ENCODE peak calls at places on chromosomes 3 and 15, in five cellular contexts. P is endothelial cell of umbilical vein, F is neuronal stem cell, S is body of pancreas, K is colonic mucosa. G is an unnamed sample.

GRCh38 chr15:80202641-80203360 is 49.2 kb downstream of the CTXND1 start:
- DNase-seq in P (no peak), K (no peak), S (no peak), F (no peak), G (no peak)

GRCh38 chr3:40152482-40153133 is 156.9 kb upstream of the EIF1B start:
- DNase-seq in P (no peak), K (no peak), S (no peak), F (no peak), G (no peak)

GRCh38 chr3:183098538-183099025 is 714 bp downstream of the MCCC1 start:
- DNase-seq in S (no peak), F (no peak), P (no peak), K (no peak), G (no peak)

GRCh38 chr3:5149306-5149880 is 27.3 kb downstream of the ARL8B start:
- DNase-seq in F (no peak), S (no peak), K (no peak), P (no peak), G (no peak)

GRCh38 chr3:20462226-20462625 is 276.2 kb upstream of the SGO1 start:
- DNase-seq in K (no peak), F (no peak), S (no peak), P (no peak), G (no peak)

GRCh38 chr3:15486979-15487378 is 34.5 kb downstream of the COLQ start:
- DNase-seq in F (no peak), P (no peak), K (no peak), S (no peak), G (no peak)

GRCh38 chr15:97037080-97037479 is 706.6 kb downstream of the NR2F2 start:
- DNase-seq in F (no peak), K (no peak), S (no peak), P (no peak), G (no peak)

GRCh38 chr3:137259709-137260108 is 301.9 kb downstream of the IL20RB start:
- DNase-seq in P (no peak), S (no peak), K (no peak), F (no peak), G (peak)

GRCh38 chr3:116473602-116474001 is 28.3 kb upstream of the LSAMP start:
- DNase-seq in P (no peak), F (no peak), S (no peak), K (no peak), G (no peak)

GRCh38 chr3:188362405-188362831 is 208.5 kb downstream of the LPP start:
- DNase-seq in S (peak), P (peak), F (no peak), K (no peak), G (no peak)

GRCh38 chr3:25849101-25849500 is 59.2 kb downstream of the OXSM start:
- DNase-seq in F (no peak), P (no peak), K (no peak), S (peak), G (no peak)

GRCh38 chr3:143895805-143896204 is 47.5 kb upstream of the SLC9A9 start:
- DNase-seq in P (peak), S (no peak), K (no peak), F (no peak), G (no peak)

GRCh38 chr15:90234519-90234988 is 545 bp downstream of the GDPGP1 start:
- DNase-seq in P (no peak), F (no peak), K (no peak), S (peak), G (no peak)

GRCh38 chr15:33200444-33200843 is 5.9 kb upstream of the FMN1 start:
- DNase-seq in K (no peak), F (no peak), S (no peak), P (no peak), G (no peak)

GRCh38 chr15:66833372-66833771 is 131.3 kb downstream of the SMAD6 start:
- DNase-seq in K (no peak), F (no peak), P (no peak), S (no peak), G (no peak)

GRCh38 chr3:43759297-43759782 is 68.6 kb downstream of the ABHD5 start:
- DNase-seq in K (no peak), P (peak), F (no peak), S (no peak), G (no peak)

GRCh38 chr3:169456900-169457299 is 206.6 kb downstream of the MECOM start:
- DNase-seq in P (no peak), S (no peak), F (no peak), K (no peak), G (no peak)

GRCh38 chr15:37099321-37100108 is 834 bp downstream of the MEIS2 start:
- DNase-seq in F (peak), K (no peak), S (no peak), P (peak), G (no peak)

GRCh38 chr3:184284696-184285095 is 8.9 kb downstream of the ECE2 start:
- DNase-seq in F (peak), P (peak), S (peak), K (peak), G (peak)

GRCh38 chr15:51380999-51381806 is 39.7 kb downstream of the GLDN start:
- DNase-seq in K (peak), P (peak), F (peak), S (peak), G (peak)

GRCh38 chr3:70736009-70736408 is 423.6 kb upstream of the MDFIC2 start:
- DNase-seq in K (no peak), S (no peak), P (no peak), F (no peak), G (no peak)

GRCh38 chr15:70956196-70956595 is 63.6 kb downstream of the LRRC49 start:
- DNase-seq in P (no peak), K (no peak), S (no peak), F (no peak), G (no peak)

GRCh38 chr3:49158108-49158709 is 7.9 kb downstream of the CCDC71 start:
- DNase-seq in S (peak), F (no peak), K (peak), P (no peak), G (peak)

GRCh38 chr15:61917457-61917856 is 142.8 kb downstream of the VPS13C start:
- DNase-seq in K (no peak), F (no peak), P (no peak), S (no peak), G (no peak)

GRCh38 chr3:172622916-172623700 is 87.8 kb downstream of the NCEH1 start:
- DNase-seq in S (peak), P (peak), F (no peak), K (peak), G (no peak)

GRCh38 chr3:188309437-188310269 is 155.7 kb downstream of the LPP start:
- DNase-seq in K (no peak), P (no peak), S (no peak), F (no peak), G (no peak)

GRCh38 chr3:178551916-178552321 is 15.7 kb downstream of the KCNMB2 start:
- DNase-seq in P (peak), F (no peak), S (peak), K (no peak), G (no peak)

GRCh38 chr15:35038655-35039534 is 46.2 kb downstream of the NANOGP8 start:
- DNase-seq in P (no peak), K (no peak), F (no peak), S (no peak), G (no peak)

GRCh38 chr3:55180936-55181535 is 253.2 kb upstream of the LRTM1 start:
- DNase-seq in K (peak), S (peak), F (no peak), P (peak), G (no peak)

GRCh38 chr3:32401541-32402052 is 9.9 kb downstream of the CMTM7 start:
- DNase-seq in K (peak), F (peak), P (peak), S (peak), G (peak)

GRCh38 chr3:66261318-66261717 is 40.5 kb downstream of the SLC25A26 start:
- DNase-seq in K (no peak), P (no peak), S (no peak), F (no peak), G (no peak)

GRCh38 chr3:13539285-13539625 is 9.7 kb upstream of the FBLN2 start:
- DNase-seq in K (no peak), P (no peak), F (no peak), S (no peak), G (no peak)

GRCh38 chr3:40079203-40079844 is 230.2 kb upstream of the EIF1B start:
- DNase-seq in F (no peak), K (no peak), P (no peak), S (no peak), G (no peak)

GRCh38 chr3:181709537-181710279 is 2.0 kb upstream of the SOX2 start:
- DNase-seq in F (no peak), P (peak), K (peak), S (peak), G (no peak)

GRCh38 chr3:134251731-134252391 is 1.2 kb upstream of the RYK start:
- DNase-seq in S (no peak), F (no peak), K (no peak), P (no peak), G (no peak)
- H3K27ac ChIP-seq in S (no peak), F (peak), K (no peak), P (no peak), G (no peak)

GRCh38 chr15:94080416-94080815 is 150.9 kb upstream of the MCTP2 start:
- DNase-seq in K (no peak), F (no peak), P (no peak), S (peak), G (no peak)

GRCh38 chr15:94081829-94082228 is 149.5 kb upstream of the MCTP2 start:
- DNase-seq in K (no peak), F (no peak), P (no peak), S (no peak), G (no peak)

GRCh38 chr15:94080989-94081605 is 150.3 kb upstream of the MCTP2 start:
- DNase-seq in S (no peak), P (no peak), F (no peak), K (no peak), G (no peak)

GRCh38 chr15:94086360-94086759 is 145.0 kb upstream of the MCTP2 start:
- DNase-seq in K (no peak), S (no peak), F (no peak), P (no peak), G (no peak)

GRCh38 chr15:94083467-94083991 is 147.8 kb upstream of the MCTP2 start:
- DNase-seq in P (peak), F (no peak), K (no peak), S (no peak), G (no peak)
- H3K27ac ChIP-seq in P (no peak), F (no peak), K (no peak), S (no peak), G (no peak)

DNA sequence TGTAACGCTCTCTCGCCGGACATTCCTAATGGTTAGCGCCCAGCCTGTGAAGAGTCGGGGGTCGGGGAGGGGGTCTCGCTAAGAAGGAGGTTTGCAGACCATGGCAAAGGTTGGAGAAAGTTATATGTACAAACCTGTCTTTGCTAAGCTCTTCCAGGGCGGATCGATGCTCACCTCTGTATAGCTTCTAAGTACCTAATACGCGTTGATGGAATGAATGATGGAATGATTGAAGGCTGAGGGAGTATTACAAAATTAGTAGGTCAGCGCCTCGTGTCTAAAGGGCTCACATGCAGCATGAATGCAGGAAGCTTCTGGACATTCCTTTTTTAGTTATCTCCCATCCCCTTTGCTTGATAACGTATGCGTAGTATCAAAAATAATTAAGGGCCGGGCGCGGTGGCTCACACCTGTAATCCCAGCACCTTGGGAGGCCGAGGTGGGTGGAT is 305 bp upstream of the KPNA1 start:
- DNase-seq in S (no peak), P (no peak), K (no peak), F (no peak), G (no peak)
- H3K27ac ChIP-seq in S (no peak), P (peak), K (peak), F (no peak), G (peak)

GRCh38 chr15:99057697-99058420 is 47.0 kb upstream of the SYNM start:
- DNase-seq in P (peak), F (no peak), K (no peak), S (no peak), G (no peak)

GRCh38 chr15:99062226-99062625 is 42.7 kb upstream of the SYNM start:
- DNase-seq in K (no peak), S (no peak), F (no peak), P (no peak), G (no peak)

GRCh38 chr15:99058421-99058870 is 46.4 kb upstream of the SYNM start:
- DNase-seq in S (no peak), F (no peak), P (no peak), K (no peak), G (no peak)

GRCh38 chr15:99057020-99057419 is 47.9 kb upstream of the SYNM start:
- DNase-seq in K (no peak), P (no peak), S (no peak), F (no peak), G (no peak)

GRCh38 chr15:99059010-99059981 is 45.6 kb upstream of the SYNM start:
- DNase-seq in P (peak), S (peak), K (peak), F (peak), G (no peak)
- H3K27ac ChIP-seq in P (peak), S (no peak), K (peak), F (peak), G (peak)

GRCh38 chr3:195441971-195442572 is 748 bp downstream of the ACAP2 start:
- DNase-seq in K (peak), F (no peak), S (peak), P (peak), G (peak)

GRCh38 chr3:195441476-195441970 is 1.3 kb downstream of the ACAP2 start:
- DNase-seq in P (peak), F (peak), S (no peak), K (no peak), G (no peak)

GRCh38 chr3:195442573-195443390 is at the start of gene ACAP2:
- DNase-seq in P (peak), S (peak), K (peak), F (peak), G (peak)

GRCh38 chr3:195445885-195446284 is 3.1 kb upstream of the ACAP2 start:
- DNase-seq in F (no peak), P (no peak), S (no peak), K (no peak), G (no peak)

GRCh38 chr3:195443391-195443989 is 670 bp upstream of the ACAP2 start:
- DNase-seq in S (no peak), F (no peak), K (no peak), P (no peak), G (no peak)
- H3K27ac ChIP-seq in S (no peak), F (no peak), K (peak), P (no peak), G (peak)

G was measured in substantia nigra.